ENCODE peak calls at places on chromosome 15, in six cellular contexts. N is lower lobe of right lung, P is HL-60, D is GM23338, E is coronary artery, K is BJ. S is an unnamed sample.

GRCh38 chr15:92343869-92344643 is 49.6 kb upstream of the ST8SIA2 start:
- DNase-seq in N (no peak), P (no peak), D (peak), E (no peak), K (no peak), S (no peak)

GRCh38 chr15:81939604-81940440 is 106.0 kb downstream of the MEX3B start:
- DNase-seq in N (no peak), P (peak), D (peak), E (no peak), K (no peak), S (peak)

GRCh38 chr15:73052679-73053397 is 575 bp downstream of the NEO1 start:
- DNase-seq in N (peak), P (no peak), D (peak), E (peak), K (no peak), S (peak)

GRCh38 chr15:101684384-101684783 is 32.2 kb upstream of the TM2D3 start:
- DNase-seq in N (no peak), P (no peak), D (no peak), E (no peak), K (peak), S (no peak)

GRCh38 chr15:80991446-80991845 is 1.8 kb upstream of the MESD start:
- DNase-seq in N (no peak), P (peak), D (no peak), E (peak), K (no peak), S (no peak)

GRCh38 chr15:29799859-29800258 is 22.4 kb downstream of the TJP1 start:
- DNase-seq in N (no peak), P (no peak), D (no peak), E (no peak), K (no peak), S (no peak)

GRCh38 chr15:81091889-81092558 is 42.0 kb upstream of the CFAP161 start:
- DNase-seq in N (no peak), P (no peak), D (no peak), E (no peak), K (peak), S (peak)

GRCh38 chr15:56916825-56917477 is 1.5 kb upstream of the TCF12 start:
- DNase-seq in N (no peak), P (no peak), D (no peak), E (no peak), K (no peak), S (no peak)

GRCh38 chr15:29113336-29114276 is 156.0 kb downstream of the NSMCE3 start:
- DNase-seq in N (no peak), P (no peak), D (no peak), E (no peak), K (no peak), S (no peak)

GRCh38 chr15:31489281-31489680 is 162.6 kb downstream of the KLF13 start:
- DNase-seq in N (no peak), P (no peak), D (no peak), E (peak), K (no peak), S (no peak)

GRCh38 chr15:58770857-58771620 is at the start of gene MINDY2:
- DNase-seq in N (peak), P (peak), D (peak), E (peak), K (peak), S (peak)

GRCh38 chr15:58775402-58775801 is 4.3 kb downstream of the MINDY2 start:
- DNase-seq in N (no peak), P (no peak), D (no peak), E (no peak), K (no peak), S (no peak)

GRCh38 chr15:58771621-58772235 is 626 bp downstream of the MINDY2 start:
- DNase-seq in N (peak), P (peak), D (peak), E (peak), K (no peak), S (no peak)

GRCh38 chr15:58770519-58770856 is 614 bp upstream of the MINDY2 start:
- DNase-seq in N (no peak), P (peak), D (no peak), E (no peak), K (no peak), S (peak)

GRCh38 chr15:58773024-58773423 is 1.9 kb downstream of the MINDY2 start:
- DNase-seq in N (no peak), P (no peak), D (no peak), E (no peak), K (no peak), S (no peak)
- H3K4me3 ChIP-seq in N (peak), P (peak), D (peak), E (peak), K (peak), S (peak)

GRCh38 chr15:89305395-89305794 is 29.2 kb downstream of the POLG start:
- DNase-seq in N (no peak), P (no peak), D (no peak), E (no peak), K (no peak), S (no peak)

GRCh38 chr15:89301304-89302089 is 33.1 kb downstream of the POLG start:
- DNase-seq in N (no peak), P (no peak), D (no peak), E (no peak), K (no peak), S (no peak)

GRCh38 chr15:89303986-89304385 is 30.6 kb downstream of the POLG start:
- DNase-seq in N (no peak), P (no peak), D (no peak), E (no peak), K (no peak), S (no peak)

GRCh38 chr15:89299896-89300295 is 34.7 kb downstream of the POLG start:
- DNase-seq in N (no peak), P (no peak), D (no peak), E (no peak), K (no peak), S (peak)
- TF ChIP-seq CTCF in N (peak), P (no peak), D (no peak), E (no peak), K (peak), S (peak)

DNA sequence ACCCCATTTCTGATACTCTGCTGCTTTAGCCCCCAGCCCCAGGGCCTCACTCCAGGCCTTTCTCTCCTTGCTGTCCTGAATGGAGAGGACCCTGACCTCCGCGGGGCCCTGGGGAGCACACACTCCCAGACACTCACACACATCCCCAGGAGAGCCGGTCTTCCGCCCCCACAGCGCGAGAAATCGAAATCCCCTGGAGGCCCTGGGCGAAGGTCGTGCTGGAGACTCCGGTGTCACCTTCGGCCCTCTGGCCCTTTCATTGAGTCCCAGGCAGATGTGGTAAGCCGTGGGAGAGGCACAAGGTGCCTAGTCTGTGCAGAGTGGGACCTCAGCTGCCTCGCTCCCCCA is 844 bp upstream of the GOLGA8B start:
- DNase-seq in N (no peak), P (no peak), D (peak), E (no peak), K (no peak), S (no peak)
- H3K4me3 ChIP-seq in N (peak), P (peak), D (peak), E (peak), K (peak), S (peak)

DNA sequence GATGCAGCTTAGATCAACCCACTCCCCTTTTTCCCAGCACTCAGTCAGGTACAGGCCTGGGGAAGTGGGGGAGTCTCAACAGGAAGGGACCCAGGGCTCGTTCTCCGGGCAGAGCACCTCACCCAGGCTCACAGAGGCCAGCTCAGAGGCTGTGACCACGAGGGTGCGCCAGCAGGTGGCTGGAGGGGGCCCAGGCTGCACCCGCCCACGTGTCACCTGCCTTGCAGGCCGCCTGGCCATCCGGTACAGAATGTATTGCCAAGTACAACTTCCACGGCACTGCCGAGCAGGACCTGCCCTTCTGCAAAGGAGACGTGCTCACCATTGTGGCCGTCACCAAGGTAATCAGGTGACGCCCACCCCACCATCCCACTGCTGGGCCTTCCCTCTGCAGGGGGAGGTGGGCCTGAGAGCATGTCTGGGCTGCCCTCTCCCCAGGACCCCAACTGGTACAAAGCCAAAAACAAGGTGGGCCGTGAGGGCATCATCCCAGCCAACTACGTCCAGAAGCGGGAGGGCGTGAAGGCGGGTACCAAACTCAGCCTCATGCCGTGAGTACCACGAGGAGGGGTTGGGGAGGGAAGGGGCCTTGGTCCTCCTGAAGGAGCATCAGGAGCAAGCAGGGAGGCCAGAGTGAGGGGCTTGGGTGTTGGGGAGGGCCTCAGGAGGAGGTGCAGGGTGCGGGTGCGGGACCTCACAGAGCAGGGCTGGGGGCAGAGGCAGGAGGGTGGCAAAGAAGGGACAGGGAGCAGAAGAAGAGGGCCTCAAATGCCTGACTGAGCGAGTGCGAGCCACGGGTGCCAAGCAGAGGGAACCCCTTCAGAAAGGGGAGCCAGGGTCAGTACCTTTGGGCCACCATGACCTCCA is 14.0 kb upstream of the LMAN1L start:
- DNase-seq in N (no peak), P (no peak), D (no peak), E (no peak), K (no peak), S (no peak)
- TF ChIP-seq CTCF in N (no peak), P (no peak), D (peak), E (no peak), K (no peak), S (no peak)

GRCh38 chr15:38068600-38068999 is 134.2 kb downstream of the TMCO5A start:
- DNase-seq in N (no peak), P (no peak), D (no peak), E (no peak), K (no peak), S (no peak)
- H3K4me3 ChIP-seq in N (peak), P (no peak), D (no peak), E (peak), K (no peak), S (no peak)

GRCh38 chr15:53389271-53389670 is 370.2 kb downstream of the WDR72 start:
- DNase-seq in N (no peak), P (no peak), D (no peak), E (no peak), K (no peak), S (no peak)

DNA sequence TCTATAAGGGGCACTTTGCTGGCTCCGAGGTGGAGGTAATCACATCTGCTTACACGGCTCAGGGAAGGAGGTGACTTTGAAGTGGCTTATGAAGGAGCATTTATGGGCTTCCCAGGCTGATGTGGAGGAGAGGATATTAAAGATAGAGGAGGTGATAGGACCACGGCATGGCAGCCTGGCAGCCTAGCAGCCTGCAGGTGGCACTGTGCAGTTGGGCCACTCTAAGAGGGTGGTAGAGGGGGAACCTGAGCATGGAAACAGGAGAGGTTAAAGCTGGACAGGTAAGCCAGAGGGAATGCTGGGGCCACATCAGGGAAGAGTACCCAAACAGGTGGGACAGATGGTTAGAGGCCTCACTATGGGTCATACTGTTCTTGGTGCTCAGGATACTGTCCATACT is 375.0 kb downstream of the WDR72 start:
- DNase-seq in N (no peak), P (peak), D (peak), E (no peak), K (no peak), S (no peak)
- TF ChIP-seq CTCF in N (no peak), P (no peak), D (peak), E (no peak), K (no peak), S (peak)

DNA sequence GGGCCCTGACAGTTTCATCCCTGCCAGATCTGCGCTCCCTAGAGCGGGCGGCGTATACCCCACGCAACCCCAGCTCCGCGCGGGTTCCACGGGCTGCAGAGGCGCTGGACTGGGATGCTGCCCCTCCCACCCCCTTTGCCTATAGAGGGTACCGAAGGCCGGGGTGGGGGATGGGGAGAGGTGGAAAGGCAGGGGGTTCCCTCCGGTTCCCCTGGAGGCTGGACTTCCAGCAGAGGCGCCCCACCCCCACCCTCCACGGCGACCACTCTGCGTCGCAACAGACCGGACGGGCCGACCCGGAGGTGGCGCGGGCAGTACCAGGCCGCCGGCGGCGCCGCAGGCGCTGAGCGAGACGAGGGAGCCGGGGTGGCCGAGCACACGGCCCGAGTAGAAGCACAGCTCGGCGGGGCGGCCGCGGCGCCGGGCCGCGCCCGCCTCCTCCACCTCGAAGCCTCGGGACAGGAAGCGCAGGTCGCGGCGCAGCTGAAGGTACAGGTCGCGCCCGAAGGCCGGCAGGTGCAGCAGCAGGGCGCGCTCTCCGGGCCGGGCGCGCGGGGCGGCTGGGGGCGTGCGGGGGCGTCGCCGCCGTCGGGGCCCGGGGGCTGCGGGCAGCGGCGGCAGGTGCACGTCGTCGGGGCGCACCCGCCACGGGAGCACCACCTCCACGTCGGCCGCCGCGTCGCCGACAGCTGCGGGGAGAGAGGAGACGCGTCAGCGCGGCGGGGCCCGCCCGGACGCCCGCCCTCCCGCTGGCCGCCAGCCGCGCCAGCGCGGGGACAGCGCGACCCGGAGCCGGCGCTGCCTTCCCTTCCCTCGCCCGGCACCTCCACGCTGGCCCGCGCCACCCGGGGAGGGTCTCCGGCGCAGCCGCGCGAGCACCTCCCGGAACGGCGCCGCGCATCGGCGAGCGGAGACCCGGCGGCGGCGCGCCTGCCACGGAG is 784 bp downstream of the ADAMTS17 start:
- DNase-seq in N (no peak), P (no peak), D (peak), E (no peak), K (no peak), S (no peak)
- H3K4me3 ChIP-seq in N (peak), P (peak), D (peak), E (peak), K (peak), S (peak)

GRCh38 chr15:59722451-59722850 is 33.3 kb upstream of the BNIP2 start:
- DNase-seq in N (no peak), P (no peak), D (no peak), E (no peak), K (no peak), S (no peak)

GRCh38 chr15:59723686-59724336 is 34.7 kb upstream of the BNIP2 start:
- DNase-seq in N (no peak), P (no peak), D (no peak), E (no peak), K (no peak), S (no peak)

GRCh38 chr15:59722032-59722431 is 32.9 kb upstream of the BNIP2 start:
- DNase-seq in N (no peak), P (no peak), D (no peak), E (no peak), K (no peak), S (no peak)

GRCh38 chr15:59725172-59725486 is 36.0 kb upstream of the BNIP2 start:
- DNase-seq in N (no peak), P (no peak), D (no peak), E (no peak), K (no peak), S (no peak)
- TF ChIP-seq CTCF in N (no peak), P (no peak), D (no peak), E (no peak), K (no peak), S (no peak)

GRCh38 chr15:59437777-59438574 is at the start of gene FAM81A:
- DNase-seq in N (peak), P (no peak), D (peak), E (peak), K (peak), S (peak)

GRCh38 chr15:59438891-59439290 is 905 bp downstream of the FAM81A start:
- DNase-seq in N (no peak), P (no peak), D (no peak), E (no peak), K (no peak), S (no peak)

GRCh38 chr15:59434481-59434880 is 3.5 kb upstream of the FAM81A start:
- DNase-seq in N (no peak), P (no peak), D (no peak), E (no peak), K (no peak), S (peak)

GRCh38 chr15:59437473-59437776 is 561 bp upstream of the FAM81A start:
- DNase-seq in N (no peak), P (no peak), D (peak), E (no peak), K (no peak), S (no peak)

DNA sequence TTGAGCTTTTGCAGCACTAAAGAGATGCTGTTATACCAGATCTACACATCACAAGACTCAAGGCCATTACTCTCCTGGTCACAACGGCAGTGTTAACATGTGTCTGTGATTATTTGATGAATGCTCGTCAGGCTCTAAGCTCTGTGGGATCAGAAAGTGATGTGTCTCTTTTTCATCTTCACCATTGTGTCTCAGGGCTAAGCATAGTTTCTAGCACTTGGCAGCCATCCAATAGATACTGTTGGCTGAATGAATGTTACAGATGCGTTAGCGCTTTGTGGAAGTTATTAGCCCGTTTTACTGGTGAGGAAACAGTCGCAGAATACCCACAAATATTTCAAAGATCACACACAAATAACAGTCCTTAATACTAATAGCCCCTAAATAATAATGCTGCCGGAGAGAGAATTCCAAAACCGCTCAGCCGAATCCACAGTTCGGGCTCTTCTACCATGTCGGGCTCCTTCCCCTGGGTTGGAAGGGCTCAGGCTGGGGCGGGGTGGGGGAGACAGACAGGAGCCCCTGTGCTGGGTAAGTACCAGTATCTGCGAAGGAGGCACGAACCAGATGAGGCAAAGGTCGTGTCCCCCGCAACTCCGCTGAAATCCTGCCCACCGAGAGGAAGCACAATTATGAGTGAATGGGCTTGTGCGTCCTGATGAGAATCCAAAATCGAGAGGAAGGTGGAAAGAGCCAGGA is 1.1 kb upstream of the FAM81A start:
- DNase-seq in N (no peak), P (no peak), D (peak), E (no peak), K (no peak), S (no peak)
- H3K4me3 ChIP-seq in N (peak), P (no peak), D (peak), E (peak), K (no peak), S (peak)

DNA sequence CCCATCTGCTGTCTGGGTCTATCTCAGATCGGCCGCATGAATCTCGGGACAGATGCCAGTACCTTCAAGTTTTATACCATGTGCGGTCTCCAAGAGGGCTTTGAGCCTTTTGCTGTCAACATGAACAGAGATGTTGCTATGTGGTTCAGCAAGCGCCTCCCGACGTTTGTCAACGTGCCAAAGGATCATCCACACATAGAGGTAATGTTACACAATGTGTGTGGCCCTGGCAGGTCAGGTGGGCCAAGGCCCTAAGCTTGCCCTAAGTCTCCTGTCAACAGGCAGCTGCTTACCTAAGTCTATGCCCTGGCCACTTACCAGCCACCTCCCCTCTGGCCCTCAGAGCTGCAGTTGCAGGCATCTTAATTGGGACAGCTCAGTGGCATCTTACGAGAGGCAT is 324.0 kb upstream of the CHRM5 start:
- DNase-seq in N (no peak), P (no peak), D (no peak), E (no peak), K (no peak), S (no peak)
- TF ChIP-seq CTCF in N (no peak), P (no peak), D (no peak), E (no peak), K (no peak), S (no peak)